ENCODE peak calls at places on chromosomes 3 and 15, in six cellular contexts. L is kidney, A is heart right ventricle, N is mammary epithelial cell, U is fibroblast of lung, Y is cardiac muscle cell. D is an unnamed sample.
A peak's percentile ranks its signal among the peaks of the same experiment; 100 is the strongest.

GRCh38 chr3:194604837-194605236 is 28.4 kb downstream of the TMEM44 start:
- DNase-seq in L (no peak), A (no peak), N (no peak), U (no peak), Y (no peak), D (peak; percentile 47)

GRCh38 chr3:34444137-34444536 is 645.7 kb downstream of the PDCD6IP start:
- DNase-seq in L (no peak), A (no peak), N (no peak), U (no peak), Y (no peak), D (no peak)

GRCh38 chr3:127629462-127630403 is 748 bp downstream of the PODXL2 start:
- DNase-seq in L (no peak), A (no peak), N (no peak), U (no peak), Y (no peak), D (no peak)

GRCh38 chr15:70127288-70127746 is 29.6 kb upstream of the TLE3 start:
- DNase-seq in L (no peak), A (peak; percentile 52), N (peak; percentile 28), U (peak; percentile 25), Y (no peak), D (no peak)

GRCh38 chr3:124281453-124282316 is 289.8 kb upstream of the ROPN1 start:
- DNase-seq in L (no peak), A (no peak), N (peak; percentile 41), U (peak; percentile 49), Y (peak; percentile 34), D (peak; percentile 71)

GRCh38 chr15:98668566-98669308 is 20.4 kb downstream of the IGF1R start:
- DNase-seq in L (no peak), A (no peak), N (peak; percentile 93), U (peak; percentile 78), Y (peak; percentile 74), D (peak; percentile 75)

GRCh38 chr3:94896994-94897393 is 834.1 kb downstream of the NSUN3 start:
- DNase-seq in L (no peak), A (no peak), N (no peak), U (no peak), Y (no peak), D (no peak)

GRCh38 chr3:161275919-161276318 is 54.8 kb downstream of the NMD3 start:
- DNase-seq in L (no peak), A (no peak), N (peak; percentile 57), U (no peak), Y (no peak), D (no peak)

GRCh38 chr15:54789377-54789776 is 407.4 kb downstream of the RSL24D1 start:
- DNase-seq in L (no peak), A (no peak), N (no peak), U (no peak), Y (no peak), D (no peak)

GRCh38 chr3:61181874-61182273 is 69.4 kb downstream of the FHIT start:
- DNase-seq in L (no peak), A (no peak), N (peak; percentile 82), U (peak; percentile 76), Y (no peak), D (peak; percentile 53)

GRCh38 chr15:77009646-77010311 is 14.9 kb downstream of the PSTPIP1 start:
- DNase-seq in L (peak; percentile 61), A (no peak), N (peak; percentile 33), U (no peak), Y (no peak), D (no peak)

GRCh38 chr3:121985841-121986240 is 36.2 kb downstream of the ILDR1 start:
- DNase-seq in L (no peak), A (no peak), N (no peak), U (peak; percentile 74), Y (no peak), D (no peak)

GRCh38 chr3:68306571-68306970 is 625.8 kb downstream of the TAFA4 start:
- DNase-seq in L (no peak), A (no peak), N (no peak), U (no peak), Y (peak; percentile 90), D (no peak)

GRCh38 chr15:58298883-58299282 is 132.9 kb upstream of the LIPC start:
- DNase-seq in L (no peak), A (no peak), N (no peak), U (no peak), Y (no peak), D (no peak)

GRCh38 chr15:69044899-69045298 is 30.4 kb downstream of the NOX5 start:
- DNase-seq in L (no peak), A (no peak), N (peak; percentile 97), U (peak; percentile 74), Y (no peak), D (peak; percentile 81)

GRCh38 chr3:100402150-100402706 is 889 bp downstream of the LNP1 start:
- DNase-seq in L (no peak), A (no peak), N (peak; percentile 53), U (peak; percentile 73), Y (peak; percentile 70), D (peak; percentile 51)

GRCh38 chr15:60130398-60130797 is 126.3 kb downstream of the FOXB1 start:
- DNase-seq in L (no peak), A (no peak), N (no peak), U (peak; percentile 35), Y (no peak), D (no peak)

GRCh38 chr15:73146419-73146818 is 94.2 kb downstream of the NEO1 start:
- DNase-seq in L (no peak), A (no peak), N (no peak), U (peak; percentile 6), Y (no peak), D (no peak)

GRCh38 chr3:138834359-138835176 is at the start of gene PIK3CB:
- DNase-seq in L (peak; percentile 96), A (peak; percentile 94), N (peak; percentile 86), U (peak; percentile 84), Y (peak; percentile 95), D (peak; percentile 69)
- TF ChIP-seq CTCF in L (peak; percentile 30), A (peak; percentile 53), N (peak; percentile 46), U (peak; percentile 16), Y (peak; percentile 30), D (no peak)

DNA sequence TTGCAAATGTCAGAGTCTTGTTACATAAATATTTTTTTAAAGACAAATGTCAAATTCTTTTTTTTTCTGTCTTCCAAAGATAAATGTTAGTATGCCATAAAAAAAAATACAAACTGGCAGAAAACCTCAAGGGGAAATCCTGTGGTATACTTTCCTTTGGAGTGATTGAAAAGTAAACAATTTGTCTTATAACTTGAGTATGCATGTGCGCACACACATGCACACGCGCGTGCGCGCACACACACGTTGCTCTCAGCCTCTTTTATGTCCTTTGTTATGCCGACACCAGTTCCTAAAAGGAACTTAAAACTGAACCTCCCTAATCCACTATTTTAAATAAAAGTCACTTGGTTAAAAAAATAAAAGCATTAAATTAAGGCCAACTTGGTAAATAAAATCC is 58.0 kb downstream of the TGFBR2 start:
- DNase-seq in L (no peak), A (no peak), N (no peak), U (no peak), Y (no peak), D (no peak)
- H3K4me3 ChIP-seq in L (no peak overlapping the region), A (no peak overlapping the region), N (no peak overlapping the region), U (no peak overlapping the region), Y (no peak overlapping the region), D (no peak overlapping the region)

DNA sequence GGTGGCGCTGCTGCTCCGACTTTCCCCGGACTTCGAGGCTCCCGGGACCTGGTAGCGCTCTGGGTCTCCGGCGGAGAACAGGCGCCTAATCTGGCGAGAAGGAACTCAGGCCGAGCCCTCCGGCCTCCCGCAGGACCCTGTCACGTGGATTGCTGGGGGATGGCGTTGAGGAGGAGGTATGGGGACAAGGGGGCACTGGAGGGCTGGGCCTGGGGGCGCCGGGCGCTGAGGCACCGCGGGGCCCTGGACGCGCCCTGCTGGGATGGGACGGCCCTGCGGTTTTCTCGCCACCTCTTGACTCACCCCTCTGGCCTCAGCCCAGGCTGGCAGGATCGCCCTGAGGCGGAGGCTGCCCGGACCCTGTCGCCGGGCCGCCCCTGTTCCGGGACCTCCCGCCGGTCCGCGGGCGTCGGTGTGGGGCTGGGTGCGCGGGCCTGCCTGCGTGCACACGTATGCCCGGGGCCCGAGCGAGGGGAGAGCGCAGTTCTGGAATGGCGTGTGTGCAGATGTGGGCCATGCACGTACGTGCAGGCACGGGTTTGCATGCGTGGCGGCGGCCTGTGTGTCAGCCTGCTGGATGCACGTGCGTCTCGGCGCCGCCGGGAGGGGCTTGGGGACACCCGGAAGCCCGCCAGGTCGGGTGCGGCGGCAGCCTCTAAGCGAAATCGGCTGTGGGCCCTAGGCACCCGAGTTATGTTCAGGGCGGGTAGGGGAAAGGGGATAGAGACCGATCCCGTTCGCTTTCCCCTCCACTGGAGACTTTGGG is 752 bp downstream of the C15orf39 start:
- DNase-seq in L (peak; percentile 95), A (peak; percentile 81), N (peak; percentile 68), U (peak; percentile 61), Y (peak; percentile 71), D (peak; percentile 77)
- TF ChIP-seq CTCF in L (no peak), A (peak; percentile 36), N (no peak), U (peak; percentile 2), Y (no peak), D (no peak)

GRCh38 chr3:107927361-107928083 is 163.3 kb downstream of the CD47 start:
- DNase-seq in L (peak; percentile 87), A (peak; percentile 73), N (peak; percentile 69), U (peak; percentile 74), Y (peak; percentile 76), D (peak; percentile 67)
- H3K4me3 ChIP-seq in L (peak overlapping the region; percentile 75), A (peak overlapping the region; percentile 47), N (peak overlapping the region; percentile 47), U (peak overlapping the region; percentile 52), Y (peak overlapping the region; percentile 37), D (peak overlapping the region; percentile 58)

GRCh38 chr15:95875141-95875643 is 455.3 kb upstream of the NR2F2 start:
- DNase-seq in L (no peak), A (no peak), N (peak; percentile 86), U (peak; percentile 64), Y (no peak), D (peak; percentile 85)
- TF ChIP-seq CTCF in L (no peak), A (no peak), N (no peak), U (no peak), Y (peak; percentile 4), D (no peak)